ENCODE peak calls at places on chromosomes 11 and 22, in five cellular contexts. D is HepG2, A is SK-N-SH, W is K562, X is GM12878. V is an unnamed sample.

GRCh38 chr11:102017029-102017428 is 30.2 kb upstream of the CFAP300 start:
- DNase-seq in X (no peak), D (no peak), W (no peak), A (no peak), V (no peak)

GRCh38 chr11:75103380-75104026 is 6.8 kb upstream of the OR2AT4 start:
- DNase-seq in D (no peak), W (peak; percentile 41), A (no peak), X (peak; percentile 50), V (no peak)

GRCh38 chr22:27930246-27931060 is 11.4 kb upstream of the PITPNB start:
- DNase-seq in A (no peak), D (no peak), X (no peak), W (no peak), V (no peak)

GRCh38 chr11:108873305-108873704 is 208.4 kb downstream of the DDX10 start:
- DNase-seq in D (no peak), A (no peak), X (no peak), W (no peak), V (no peak)

GRCh38 chr11:3865388-3866193 is 10.1 kb downstream of the STIM1 start:
- DNase-seq in D (no peak), W (peak; percentile 55), A (no peak), X (no peak), V (peak; percentile 32)

GRCh38 chr11:119533931-119534694 is 111.1 kb upstream of the THY1 start:
- DNase-seq in D (peak; percentile 57), W (peak; percentile 69), A (peak; percentile 81), X (peak; percentile 13), V (peak; percentile 75)

GRCh38 chr22:23376256-23376655 is 195.9 kb downstream of the BCR start:
- DNase-seq in A (no peak), D (peak; percentile 18), W (peak; percentile 58), X (peak; percentile 1), V (peak; percentile 54)

GRCh38 chr11:125945797-125946520 is at the start of gene VSIG10L2:
- DNase-seq in D (no peak), A (no peak), X (no peak), W (no peak), V (no peak)

GRCh38 chr11:111455291-111456085 is 56.7 kb downstream of the BTG4 start:
- DNase-seq in W (no peak), D (no peak), X (no peak), A (peak; percentile 7), V (no peak)

GRCh38 chr22:35470903-35471321 is 69.7 kb upstream of the RASD2 start:
- DNase-seq in A (no peak), X (no peak), W (no peak), D (peak; percentile 83), V (peak; percentile 7)

GRCh38 chr11:86577663-86578636 is 94.5 kb downstream of the ME3 start:
- DNase-seq in D (peak; percentile 81), W (no peak), X (no peak), A (no peak), V (no peak)

GRCh38 chr11:46112961-46113617 is 8.2 kb downstream of the PHF21A start:
- DNase-seq in X (no peak), D (peak; percentile 59), A (peak; percentile 64), W (peak; percentile 80), V (peak; percentile 72)

GRCh38 chr11:61293869-61294716 is 1.0 kb downstream of the VWCE start:
- DNase-seq in A (peak; percentile 88), D (peak; percentile 34), X (no peak), W (no peak), V (peak; percentile 10)

GRCh38 chr11:128796275-128796674 is 70.8 kb downstream of the KCNJ1 start:
- DNase-seq in X (peak; percentile 43), D (no peak), W (no peak), A (no peak), V (no peak)

GRCh38 chr22:26670459-26670858 is 13.1 kb downstream of the MIAT start:
- DNase-seq in D (no peak), A (no peak), X (no peak), W (no peak), V (no peak)
- TF ChIP-seq CTCF in D (no peak), A (no peak), X (no peak), W (no peak), V (no peak)

GRCh38 chr11:129973809-129974208 is 28.8 kb downstream of the PRDM10 start:
- DNase-seq in W (no peak), A (no peak), X (no peak), D (peak; percentile 86), V (no peak)
- TF ChIP-seq GABPA in W (no peak), A (no peak), X (no peak), D (no peak), V (no peak)

DNA sequence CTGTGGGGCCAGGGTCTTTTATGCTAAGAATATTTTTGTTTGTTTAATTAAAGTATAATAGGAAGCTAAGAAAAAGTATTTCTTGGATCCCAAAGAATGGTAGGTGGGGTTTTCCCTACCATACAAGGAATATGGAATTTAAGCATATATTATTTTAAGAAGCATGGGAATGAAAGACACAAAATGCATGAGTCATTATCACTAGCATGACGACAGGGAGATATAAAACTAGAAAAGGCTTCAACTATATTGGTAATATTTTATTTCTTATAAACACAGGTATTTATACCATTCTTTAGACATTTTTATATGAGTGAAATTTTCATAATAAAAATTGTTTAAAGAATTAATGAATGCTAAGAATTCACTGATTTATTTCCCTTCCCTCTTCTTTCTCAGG is 39.3 kb upstream of the SOX6 start:
- DNase-seq in W (no peak), A (no peak), D (no peak), X (no peak), V (no peak)
- TF ChIP-seq REST in W (no peak), A (no peak), D (no peak), X (no peak), V (no peak)

GRCh38 chr22:47623056-47623739 is 860.7 kb downstream of the TBC1D22A start:
- DNase-seq in X (no peak), A (no peak), D (no peak), W (no peak), V (no peak)
- TF ChIP-seq CTCF in X (no peak), A (no peak), D (no peak), W (no peak), V (no peak)

DNA sequence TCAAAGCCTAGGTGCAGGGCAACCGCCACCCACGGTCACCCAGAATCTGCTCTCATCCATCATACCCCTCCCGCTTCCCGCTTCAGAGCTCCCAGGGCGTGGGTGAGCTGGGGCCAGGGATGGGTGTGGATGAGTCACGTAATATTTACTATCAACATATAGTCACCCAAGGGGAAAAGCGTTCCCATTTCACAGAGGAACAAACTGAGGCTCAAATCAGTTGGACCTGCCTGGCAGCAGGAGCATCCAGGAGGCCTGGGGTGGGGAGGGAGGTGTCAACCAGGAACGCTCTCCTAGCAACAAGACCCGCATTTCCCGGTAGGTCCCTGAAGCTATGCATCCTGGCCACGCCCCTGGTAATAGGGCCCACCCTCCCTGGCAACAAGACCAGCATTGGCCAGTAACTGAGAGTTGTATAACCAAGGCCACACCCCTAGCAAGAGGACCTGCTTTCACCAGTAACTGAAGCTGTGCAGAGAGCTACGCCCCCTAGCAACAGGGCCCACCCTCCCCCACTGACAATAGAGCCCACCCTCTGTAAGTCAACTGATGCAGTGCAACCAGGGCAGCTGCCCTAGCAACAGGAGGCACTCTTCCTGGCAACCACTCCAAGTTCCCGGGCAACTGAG is 32.7 kb upstream of the TXNRD2 start:
- DNase-seq in X (no peak), A (peak; percentile 91), D (peak; percentile 75), W (peak; percentile 98), V (no peak)
- TF ChIP-seq GABPA in X (no peak), A (no peak), D (no peak), W (no peak), V (no peak)

GRCh38 chr11:33967451-33967850 is 75.6 kb upstream of the LMO2 start:
- DNase-seq in W (no peak), D (no peak), A (no peak), X (no peak), V (no peak)

GRCh38 chr11:33976351-33977199 is 75.0 kb upstream of the CAPRIN1 start:
- DNase-seq in A (no peak), W (no peak), D (no peak), X (no peak), V (peak; percentile 49)

GRCh38 chr11:33965032-33965431 is 73.2 kb upstream of the LMO2 start:
- DNase-seq in D (no peak), W (no peak), X (no peak), A (no peak), V (no peak)

DNA sequence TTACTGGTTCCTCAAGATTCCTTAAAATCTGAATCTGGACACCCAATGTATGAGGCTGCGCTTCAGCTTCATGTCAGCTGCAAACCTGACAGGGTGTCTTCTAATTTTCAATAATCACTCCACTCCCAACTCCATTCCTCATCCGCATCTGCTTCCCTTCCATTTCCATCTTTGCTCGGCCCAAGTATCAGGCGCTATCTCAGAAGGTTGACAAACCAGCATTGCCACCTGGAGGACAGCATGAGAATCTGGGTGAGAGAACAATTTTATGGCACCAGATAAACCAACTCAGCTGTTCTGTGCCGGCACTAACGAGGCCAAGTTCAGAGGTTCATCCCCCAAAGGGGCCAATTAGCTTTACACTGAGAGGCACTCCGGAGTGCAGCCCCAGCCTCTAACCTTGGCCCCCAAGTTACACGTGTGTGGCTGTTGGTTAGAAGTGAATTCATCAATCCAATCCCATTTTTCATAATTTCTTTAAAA is 79.1 kb upstream of the LMO2 start:
- DNase-seq in A (peak; percentile 66), D (peak; percentile 46), W (peak; percentile 72), X (no peak), V (no peak)
- TF ChIP-seq REST in A (no peak), D (no peak), W (no peak), X (no peak), V (no peak)

GRCh38 chr11:11010624-11011127 is 152.8 kb upstream of the ZBED5 start:
- DNase-seq in X (no peak), D (peak; percentile 16), A (peak; percentile 45), W (peak; percentile 19), V (peak; percentile 18)
- TF ChIP-seq CTCF in X (no peak), D (peak; percentile 53), A (peak; percentile 32), W (peak; percentile 42), V (no peak)

GRCh38 chr22:19940536-19941364 is 822 bp upstream of the COMT start:
- DNase-seq in A (peak; percentile 57), X (no peak), W (no peak), D (no peak), V (no peak)
- TF ChIP-seq GABPA in A (no peak), X (no peak), W (no peak), D (no peak), V (no peak)

V was measured in HL-60.